ENCODE peak calls at places on chromosomes 4 and X, in eight cellular contexts. T, N, Y, A, L, P, I and G are unnamed samples.

GRCh38 chrX:30874851-30875250 is 14.2 kb downstream of the TAB3 start:
- DNase-seq in I (no peak), P (no peak), N (no peak), Y (no peak), A (no peak), L (no peak), T (no peak), G (no peak)

GRCh38 chrX:13266641-13267420 is 53.0 kb downstream of the ATXN3L start:
- DNase-seq in N (peak; percentile 49), A (no peak), I (no peak), Y (no peak), T (no peak), L (no peak), P (no peak), G (no peak)

GRCh38 chr4:105605493-105605892 is 53.1 kb downstream of the ARHGEF38 start:
- DNase-seq in P (no peak), T (no peak), A (no peak), Y (no peak), N (peak; percentile 17), L (no peak), I (peak; percentile 14), G (no peak)

GRCh38 chrX:150513564-150513963 is 54.9 kb upstream of the MTM1 start:
- DNase-seq in A (no peak), N (no peak), I (no peak), L (no peak), T (no peak), P (no peak), Y (no peak), G (no peak)

GRCh38 chrX:83845397-83845796 is 15.5 kb upstream of the CYLC1 start:
- DNase-seq in P (no peak), N (peak; percentile 22), I (peak; percentile 3), A (no peak), Y (peak; percentile 8), T (peak; percentile 21), L (peak; percentile 33), G (peak; percentile 4)

GRCh38 chrX:129958814-129959492 is 23.5 kb upstream of the BCORL1 start:
- DNase-seq in I (no peak), T (no peak), N (peak; percentile 24), Y (no peak), L (no peak), A (no peak), P (no peak), G (no peak)

GRCh38 chr4:130023088-130023487 is 927.1 kb downstream of the C4orf33 start:
- DNase-seq in P (no peak), N (no peak), I (no peak), L (no peak), T (no peak), Y (no peak), A (no peak), G (no peak)

GRCh38 chrX:93419642-93420041 is 253.7 kb downstream of the NAP1L3 start:
- DNase-seq in T (no peak), N (no peak), I (no peak), P (no peak), A (no peak), L (no peak), Y (no peak), G (no peak)

GRCh38 chr4:177554966-177555574 is 112.8 kb upstream of the AGA start:
- DNase-seq in T (no peak), I (peak; percentile 10), P (peak; percentile 11), Y (no peak), A (no peak), L (peak; percentile 19), N (peak; percentile 50), G (peak; percentile 6)

DNA sequence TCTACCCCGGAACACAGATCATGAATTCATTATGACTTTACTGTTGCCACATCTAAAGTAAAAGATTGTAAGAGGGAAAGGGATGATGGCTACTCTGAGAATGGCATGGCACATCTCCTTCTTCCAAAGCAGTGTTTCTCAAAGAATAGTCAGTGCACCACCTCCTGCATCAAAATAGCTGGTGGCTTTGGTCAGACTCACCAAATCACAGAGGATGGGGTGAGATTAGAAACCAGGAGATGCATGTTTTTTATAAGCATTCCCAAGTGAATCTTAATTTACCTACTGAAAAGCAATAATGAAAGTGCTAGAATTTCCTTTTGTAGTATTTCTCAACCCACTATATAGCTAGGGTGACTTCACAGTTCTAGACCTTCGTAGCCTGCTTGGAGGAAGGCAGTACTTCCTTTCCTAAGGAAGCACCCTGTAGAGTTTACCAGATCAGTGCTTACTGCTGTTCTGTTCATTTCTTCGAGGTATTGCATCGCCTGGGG is 340.8 kb upstream of the KLF3 start:
- DNase-seq in Y (no peak), T (no peak), A (no peak), I (no peak), L (peak; percentile 27), P (no peak), N (peak; percentile 43), G (no peak)
- TF ChIP-seq POLR2A in Y (peak; percentile 80), T (no peak), A (no peak), I (no peak), L (no peak), P (no peak), N (no peak), G (peak; percentile 38)

DNA sequence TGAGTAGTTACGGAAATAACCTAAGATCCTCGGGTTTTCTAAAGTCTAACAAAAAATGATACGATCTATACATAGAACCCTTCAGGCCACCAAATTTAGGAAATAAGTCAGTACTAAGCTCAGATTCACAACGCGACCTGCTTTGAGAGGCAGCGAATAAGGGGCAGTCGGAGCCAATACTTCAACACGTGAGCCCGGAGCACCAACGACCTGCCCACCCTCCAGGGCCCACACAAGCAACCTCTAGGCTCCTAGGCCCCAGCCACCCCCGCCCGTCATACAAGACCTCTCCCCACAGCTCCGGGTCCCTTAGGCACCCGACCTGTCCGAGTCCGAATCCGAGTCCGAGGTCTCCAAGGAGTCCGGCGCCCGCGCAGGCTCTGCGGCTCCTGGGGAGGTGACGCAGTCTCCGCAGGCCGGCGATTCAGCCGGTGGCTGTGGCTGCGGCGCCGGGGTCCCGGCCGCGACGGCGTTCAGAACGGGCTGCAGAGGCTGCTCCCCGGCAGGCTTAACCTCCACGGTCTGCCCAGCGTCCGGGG is 580 bp downstream of the NAF1 start:
- DNase-seq in I (peak; percentile 42), L (peak; percentile 52), N (peak; percentile 33), P (peak; percentile 35), T (peak; percentile 59), Y (peak; percentile 41), A (peak; percentile 21), G (peak; percentile 76)
- TF ChIP-seq POLR2A in I (peak; percentile 39), L (no peak), N (peak; percentile 71), P (no peak), T (no peak), Y (no peak), A (no peak), G (no peak)

GRCh38 chrX:118348186-118348810 is 2.4 kb downstream of the WDR44 start:
- DNase-seq in A (no peak), T (no peak), L (no peak), I (no peak), P (no peak), N (no peak), Y (no peak), G (no peak)

GRCh38 chrX:118345045-118345400 is 883 bp upstream of the WDR44 start:
- DNase-seq in A (no peak), I (no peak), L (no peak), P (no peak), T (no peak), N (no peak), Y (no peak), G (no peak)

GRCh38 chrX:118346258-118347094 is 570 bp downstream of the WDR44 start:
- DNase-seq in P (peak; percentile 34), N (no peak), I (peak; percentile 23), L (peak; percentile 46), T (peak; percentile 32), Y (no peak), A (peak; percentile 21), G (peak; percentile 68)

GRCh38 chrX:118347131-118347530 is 1.2 kb downstream of the WDR44 start:
- DNase-seq in T (no peak), N (peak; percentile 69), I (peak; percentile 4), L (no peak), A (no peak), Y (no peak), P (no peak), G (peak; percentile 67)

GRCh38 chrX:118345401-118346257 is at the start of gene WDR44:
- DNase-seq in A (peak; percentile 89), T (peak; percentile 93), I (peak; percentile 95), N (peak; percentile 92), P (peak; percentile 93), L (peak; percentile 96), Y (peak; percentile 67), G (peak; percentile 97)
- TF ChIP-seq POLR2A in A (peak; percentile 24), T (no peak), I (peak; percentile 73), N (peak; percentile 80), P (no peak), L (peak; percentile 76), Y (peak; percentile 76), G (peak; percentile 78)

GRCh38 chr4:185689407-185689806 is 122.6 kb downstream of the SORBS2 start:
- DNase-seq in I (no peak), P (no peak), A (no peak), Y (no peak), T (no peak), L (no peak), N (no peak), G (no peak)

GRCh38 chr4:185695743-185696142 is 116.3 kb downstream of the SORBS2 start:
- DNase-seq in L (no peak), Y (no peak), P (peak; percentile 58), T (no peak), I (no peak), N (no peak), A (no peak), G (no peak)

GRCh38 chr4:185697488-185697887 is 114.5 kb downstream of the SORBS2 start:
- DNase-seq in A (no peak), T (no peak), Y (no peak), L (no peak), N (no peak), I (no peak), P (no peak), G (no peak)

GRCh38 chr4:185693548-185694215 is 118.3 kb downstream of the SORBS2 start:
- DNase-seq in I (no peak), A (no peak), N (no peak), T (no peak), Y (no peak), P (no peak), L (no peak), G (no peak)
- TF ChIP-seq POLR2A in I (no peak), A (no peak), N (no peak), T (no peak), Y (no peak), P (no peak), L (no peak), G (no peak)

GRCh38 chr4:2008671-2008920 is 178 bp downstream of the NELFA start:
- DNase-seq in I (no peak), T (no peak), A (no peak), L (no peak), N (no peak), Y (no peak), P (no peak), G (no peak)
- TF ChIP-seq POLR2A in I (no peak), T (no peak), A (no peak), L (peak; percentile 74), N (peak; percentile 44), Y (no peak), P (no peak), G (no peak)

DNA sequence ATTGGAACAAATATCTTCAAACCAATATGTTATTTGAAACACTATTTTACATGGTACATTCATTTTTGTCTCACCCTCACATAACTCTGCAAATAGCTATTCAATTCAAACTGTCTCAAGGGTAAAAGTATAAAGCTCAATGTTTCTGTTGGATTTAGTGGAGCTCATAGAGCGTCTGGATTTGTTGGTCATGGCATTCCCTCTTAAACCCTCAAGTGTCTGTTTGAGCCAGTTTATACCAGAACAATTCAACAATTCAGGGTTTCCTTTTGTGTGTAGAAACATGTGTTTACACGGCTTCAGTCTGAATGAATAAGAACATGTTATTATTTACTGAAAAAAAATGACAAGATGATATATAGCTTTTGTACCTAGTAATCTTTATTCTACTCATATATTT is 161.6 kb downstream of the PCDH18 start:
- DNase-seq in T (no peak), L (no peak), I (no peak), A (no peak), Y (no peak), N (peak; percentile 26), P (no peak), G (no peak)
- TF ChIP-seq POLR2A in T (no peak), L (no peak), I (no peak), A (no peak), Y (no peak), N (no peak), P (no peak), G (no peak)